ENCODE peak calls at places on chromosomes 4 and X, in four cellular contexts. One of them, this sample, is unnamed.

GRCh38 chr4:110361921-110362320 is 114.0 kb upstream of the ENPEP start:
- DNase-seq in stimulated activated CD4-positive, alpha-beta T cell treated with anti-CD3 and anti-CD28 coated beads, TNF-alpha, amount 100 ng/mL, for 1 hour: no peak
- DNase-seq in activated CD4-positive, alpha-beta T cell treated with anti-CD3 and anti-CD28 coated beads, Interleukin-2, amount 10 ng/mL, durations not matched to agents 7 days and 5 days: no peak
- DNase-seq in NCI-H1694 treated with DMSO at 0.1 percent for 48 hours: no peak
- DNase-seq in this sample: no peak

GRCh38 chrX:23374291-23374690 is 39.6 kb downstream of the PTCHD1 start:
- DNase-seq in stimulated activated CD4-positive, alpha-beta T cell treated with anti-CD3 and anti-CD28 coated beads, TNF-alpha, amount 100 ng/mL, for 1 hour: no peak
- DNase-seq in activated CD4-positive, alpha-beta T cell treated with anti-CD3 and anti-CD28 coated beads, Interleukin-2, amount 10 ng/mL, durations not matched to agents 7 days and 5 days: no peak
- DNase-seq in NCI-H1694 treated with DMSO at 0.1 percent for 48 hours: no peak
- DNase-seq in this sample: peak

GRCh38 chr4:95288552-95288951 is 260.2 kb downstream of the UNC5C start:
- DNase-seq in NCI-H1694 treated with DMSO at 0.1 percent for 48 hours: no peak
- DNase-seq in activated CD4-positive, alpha-beta T cell treated with anti-CD3 and anti-CD28 coated beads, Interleukin-2, amount 10 ng/mL, durations not matched to agents 7 days and 5 days: no peak
- DNase-seq in stimulated activated CD4-positive, alpha-beta T cell treated with anti-CD3 and anti-CD28 coated beads, TNF-alpha, amount 100 ng/mL, for 1 hour: no peak
- DNase-seq in this sample: no peak

GRCh38 chrX:129693343-129693742 is 38.6 kb upstream of the APLN start:
- DNase-seq in NCI-H1694 treated with DMSO at 0.1 percent for 48 hours: no peak
- DNase-seq in activated CD4-positive, alpha-beta T cell treated with anti-CD3 and anti-CD28 coated beads, Interleukin-2, amount 10 ng/mL, durations not matched to agents 7 days and 5 days: no peak
- DNase-seq in stimulated activated CD4-positive, alpha-beta T cell treated with anti-CD3 and anti-CD28 coated beads, TNF-alpha, amount 100 ng/mL, for 1 hour: no peak
- DNase-seq in this sample: no peak

GRCh38 chrX:64394059-64394873 is 986 bp downstream of the MTMR8 start:
- DNase-seq in activated CD4-positive, alpha-beta T cell treated with anti-CD3 and anti-CD28 coated beads, Interleukin-2, amount 10 ng/mL, durations not matched to agents 7 days and 5 days: no peak
- DNase-seq in NCI-H1694 treated with DMSO at 0.1 percent for 48 hours: no peak
- DNase-seq in stimulated activated CD4-positive, alpha-beta T cell treated with anti-CD3 and anti-CD28 coated beads, TNF-alpha, amount 100 ng/mL, for 1 hour: no peak
- DNase-seq in this sample: no peak

GRCh38 chr4:65461781-65462180 is 208.5 kb downstream of the EPHA5 start:
- DNase-seq in NCI-H1694 treated with DMSO at 0.1 percent for 48 hours: no peak
- DNase-seq in activated CD4-positive, alpha-beta T cell treated with anti-CD3 and anti-CD28 coated beads, Interleukin-2, amount 10 ng/mL, durations not matched to agents 7 days and 5 days: no peak
- DNase-seq in stimulated activated CD4-positive, alpha-beta T cell treated with anti-CD3 and anti-CD28 coated beads, TNF-alpha, amount 100 ng/mL, for 1 hour: no peak
- DNase-seq in this sample: no peak

GRCh38 chr4:118941149-118941548 is 52.5 kb downstream of the SYNPO2 start:
- DNase-seq in activated CD4-positive, alpha-beta T cell treated with anti-CD3 and anti-CD28 coated beads, Interleukin-2, amount 10 ng/mL, durations not matched to agents 7 days and 5 days: no peak
- DNase-seq in NCI-H1694 treated with DMSO at 0.1 percent for 48 hours: no peak
- DNase-seq in stimulated activated CD4-positive, alpha-beta T cell treated with anti-CD3 and anti-CD28 coated beads, TNF-alpha, amount 100 ng/mL, for 1 hour: no peak
- DNase-seq in this sample: no peak

GRCh38 chrX:78496483-78496882 is 162.6 kb downstream of the RTL3 start:
- DNase-seq in stimulated activated CD4-positive, alpha-beta T cell treated with anti-CD3 and anti-CD28 coated beads, TNF-alpha, amount 100 ng/mL, for 1 hour: no peak
- DNase-seq in activated CD4-positive, alpha-beta T cell treated with anti-CD3 and anti-CD28 coated beads, Interleukin-2, amount 10 ng/mL, durations not matched to agents 7 days and 5 days: no peak
- DNase-seq in NCI-H1694 treated with DMSO at 0.1 percent for 48 hours: no peak
- DNase-seq in this sample: no peak

GRCh38 chrX:110125435-110125834 is 122.5 kb downstream of the TMEM164 start:
- DNase-seq in NCI-H1694 treated with DMSO at 0.1 percent for 48 hours: peak
- DNase-seq in activated CD4-positive, alpha-beta T cell treated with anti-CD3 and anti-CD28 coated beads, Interleukin-2, amount 10 ng/mL, durations not matched to agents 7 days and 5 days: no peak
- DNase-seq in stimulated activated CD4-positive, alpha-beta T cell treated with anti-CD3 and anti-CD28 coated beads, TNF-alpha, amount 100 ng/mL, for 1 hour: no peak
- DNase-seq in this sample: peak

GRCh38 chr4:154714339-154715040 is 29.3 kb upstream of the LRAT start:
- DNase-seq in NCI-H1694 treated with DMSO at 0.1 percent for 48 hours: no peak
- DNase-seq in activated CD4-positive, alpha-beta T cell treated with anti-CD3 and anti-CD28 coated beads, Interleukin-2, amount 10 ng/mL, durations not matched to agents 7 days and 5 days: no peak
- DNase-seq in stimulated activated CD4-positive, alpha-beta T cell treated with anti-CD3 and anti-CD28 coated beads, TNF-alpha, amount 100 ng/mL, for 1 hour: no peak
- DNase-seq in this sample: no peak

GRCh38 chr4:71732066-71732465 is 51.8 kb downstream of the GC start:
- DNase-seq in NCI-H1694 treated with DMSO at 0.1 percent for 48 hours: no peak
- DNase-seq in stimulated activated CD4-positive, alpha-beta T cell treated with anti-CD3 and anti-CD28 coated beads, TNF-alpha, amount 100 ng/mL, for 1 hour: no peak
- DNase-seq in activated CD4-positive, alpha-beta T cell treated with anti-CD3 and anti-CD28 coated beads, Interleukin-2, amount 10 ng/mL, durations not matched to agents 7 days and 5 days: no peak
- DNase-seq in this sample: no peak

GRCh38 chrX:42524374-42524773 is 253.6 kb downstream of the PPP1R2C start:
- DNase-seq in stimulated activated CD4-positive, alpha-beta T cell treated with anti-CD3 and anti-CD28 coated beads, TNF-alpha, amount 100 ng/mL, for 1 hour: no peak
- DNase-seq in activated CD4-positive, alpha-beta T cell treated with anti-CD3 and anti-CD28 coated beads, Interleukin-2, amount 10 ng/mL, durations not matched to agents 7 days and 5 days: no peak
- DNase-seq in NCI-H1694 treated with DMSO at 0.1 percent for 48 hours: no peak
- DNase-seq in this sample: no peak

GRCh38 chr4:5753766-5754528 is 42.9 kb downstream of the EVC start:
- DNase-seq in stimulated activated CD4-positive, alpha-beta T cell treated with anti-CD3 and anti-CD28 coated beads, TNF-alpha, amount 100 ng/mL, for 1 hour: no peak
- DNase-seq in activated CD4-positive, alpha-beta T cell treated with anti-CD3 and anti-CD28 coated beads, Interleukin-2, amount 10 ng/mL, durations not matched to agents 7 days and 5 days: no peak
- DNase-seq in NCI-H1694 treated with DMSO at 0.1 percent for 48 hours: no peak
- DNase-seq in this sample: no peak

GRCh38 chrX:48460031-48460430 is 10.0 kb downstream of the SLC38A5 start:
- DNase-seq in NCI-H1694 treated with DMSO at 0.1 percent for 48 hours: no peak
- DNase-seq in activated CD4-positive, alpha-beta T cell treated with anti-CD3 and anti-CD28 coated beads, Interleukin-2, amount 10 ng/mL, durations not matched to agents 7 days and 5 days: no peak
- DNase-seq in stimulated activated CD4-positive, alpha-beta T cell treated with anti-CD3 and anti-CD28 coated beads, TNF-alpha, amount 100 ng/mL, for 1 hour: no peak
- DNase-seq in this sample: no peak

GRCh38 chr4:13988347-13989265 is 361.1 kb upstream of the BOD1L1 start:
- DNase-seq in NCI-H1694 treated with DMSO at 0.1 percent for 48 hours: no peak
- DNase-seq in stimulated activated CD4-positive, alpha-beta T cell treated with anti-CD3 and anti-CD28 coated beads, TNF-alpha, amount 100 ng/mL, for 1 hour: no peak
- DNase-seq in activated CD4-positive, alpha-beta T cell treated with anti-CD3 and anti-CD28 coated beads, Interleukin-2, amount 10 ng/mL, durations not matched to agents 7 days and 5 days: no peak
- DNase-seq in this sample: no peak

GRCh38 chr4:7322166-7322991 is 112.4 kb downstream of the PSAPL1 start:
- DNase-seq in activated CD4-positive, alpha-beta T cell treated with anti-CD3 and anti-CD28 coated beads, Interleukin-2, amount 10 ng/mL, durations not matched to agents 7 days and 5 days: no peak
- DNase-seq in stimulated activated CD4-positive, alpha-beta T cell treated with anti-CD3 and anti-CD28 coated beads, TNF-alpha, amount 100 ng/mL, for 1 hour: no peak
- DNase-seq in NCI-H1694 treated with DMSO at 0.1 percent for 48 hours: no peak
- DNase-seq in this sample: no peak

GRCh38 chr4:6011686-6012085 is 6.5 kb downstream of the C4orf50 start:
- DNase-seq in NCI-H1694 treated with DMSO at 0.1 percent for 48 hours: no peak
- DNase-seq in activated CD4-positive, alpha-beta T cell treated with anti-CD3 and anti-CD28 coated beads, Interleukin-2, amount 10 ng/mL, durations not matched to agents 7 days and 5 days: no peak
- DNase-seq in stimulated activated CD4-positive, alpha-beta T cell treated with anti-CD3 and anti-CD28 coated beads, TNF-alpha, amount 100 ng/mL, for 1 hour: no peak
- DNase-seq in this sample: no peak

This sample was measured in NCI-H446.